ENCODE peak calls at places on chromosome 6, in six cellular contexts. Y is SK-N-SH; I is CD8-positive, alpha-beta memory T cell; F is A673; H is breast epithelium; G is pancreas. D is an unnamed sample. For H3K4me1, the result is how much of the 10 kb centered on the place peaks cover.

GRCh38 chr6:45759134-45759849 is 256.4 kb downstream of the CLIC5 start:
- DNase-seq in Y (no peak), I (no peak), F (no peak), H (no peak), G (no peak), D (no peak)

GRCh38 chr6:2659882-2660281 is 90.8 kb downstream of the MYLK4 start:
- DNase-seq in Y (no peak), I (no peak), F (no peak), H (no peak), G (no peak), D (no peak)

GRCh38 chr6:57019434-57019833 is 27.1 kb upstream of the KIAA1586 start:
- DNase-seq in Y (no peak), I (no peak), F (no peak), H (no peak), G (no peak), D (no peak)

GRCh38 chr6:145814035-145814500 is 527 bp downstream of the FBXO30 start:
- DNase-seq in Y (peak), I (no peak), F (peak), H (no peak), G (peak), D (peak)

GRCh38 chr6:49606696-49607390 is 29.8 kb downstream of the RHAG start:
- DNase-seq in Y (peak), I (peak), F (peak), H (no peak), G (peak), D (peak)

GRCh38 chr6:17032595-17033591 is 69.0 kb upstream of the STMND1 start:
- DNase-seq in Y (no peak), I (no peak), F (peak), H (peak), G (peak), D (peak)

GRCh38 chr6:42128460-42129359 is 13.7 kb downstream of the C6orf132 start:
- DNase-seq in Y (no peak), I (no peak), F (no peak), H (no peak), G (no peak), D (no peak)

GRCh38 chr6:43496370-43497128 is 13.6 kb downstream of the LRRC73 start:
- DNase-seq in Y (peak), I (no peak), F (no peak), H (peak), G (no peak), D (no peak)

GRCh38 chr6:143063631-143064030 is 2.9 kb downstream of the AIG1 start:
- DNase-seq in Y (no peak), I (no peak), F (no peak), H (no peak), G (no peak), D (no peak)

GRCh38 chr6:62999796-63000195 is 211.5 kb upstream of the FKBP1C start:
- DNase-seq in Y (no peak), I (no peak), F (no peak), H (no peak), G (no peak), D (no peak)

GRCh38 chr6:88262372-88262771 is 96.2 kb upstream of the CNR1 start:
- DNase-seq in Y (no peak), I (no peak), F (no peak), H (no peak), G (no peak), D (no peak)

GRCh38 chr6:41941280-41942044 is at the start of gene CCND3:
- DNase-seq in Y (peak), I (peak), F (peak), H (peak), G (peak), D (peak)

GRCh38 chr6:85670573-85670972 is 27.9 kb upstream of the SYNCRIP start:
- DNase-seq in Y (no peak), I (no peak), F (peak), H (no peak), G (no peak), D (no peak)

GRCh38 chr6:52454556-52454955 is 34.4 kb downstream of the EFHC1 start:
- DNase-seq in Y (no peak), I (no peak), F (no peak), H (no peak), G (no peak), D (no peak)

GRCh38 chr6:1610497-1611321 is 994 bp downstream of the FOXC1 start:
- DNase-seq in Y (no peak), I (no peak), F (no peak), H (no peak), G (no peak), D (no peak)

GRCh38 chr6:124995645-124996325 is 33.5 kb downstream of the RNF217 start:
- DNase-seq in Y (no peak), I (no peak), F (no peak), H (no peak), G (no peak), D (no peak)

GRCh38 chr6:113828984-113829701 is 28.0 kb upstream of the MARCKS start:
- DNase-seq in Y (no peak), I (no peak), F (no peak), H (no peak), G (no peak), D (no peak)
- H3K4me3 ChIP-seq in Y (no peak), I (no peak), F (no peak), H (no peak), G (no peak), D (no peak)

DNA sequence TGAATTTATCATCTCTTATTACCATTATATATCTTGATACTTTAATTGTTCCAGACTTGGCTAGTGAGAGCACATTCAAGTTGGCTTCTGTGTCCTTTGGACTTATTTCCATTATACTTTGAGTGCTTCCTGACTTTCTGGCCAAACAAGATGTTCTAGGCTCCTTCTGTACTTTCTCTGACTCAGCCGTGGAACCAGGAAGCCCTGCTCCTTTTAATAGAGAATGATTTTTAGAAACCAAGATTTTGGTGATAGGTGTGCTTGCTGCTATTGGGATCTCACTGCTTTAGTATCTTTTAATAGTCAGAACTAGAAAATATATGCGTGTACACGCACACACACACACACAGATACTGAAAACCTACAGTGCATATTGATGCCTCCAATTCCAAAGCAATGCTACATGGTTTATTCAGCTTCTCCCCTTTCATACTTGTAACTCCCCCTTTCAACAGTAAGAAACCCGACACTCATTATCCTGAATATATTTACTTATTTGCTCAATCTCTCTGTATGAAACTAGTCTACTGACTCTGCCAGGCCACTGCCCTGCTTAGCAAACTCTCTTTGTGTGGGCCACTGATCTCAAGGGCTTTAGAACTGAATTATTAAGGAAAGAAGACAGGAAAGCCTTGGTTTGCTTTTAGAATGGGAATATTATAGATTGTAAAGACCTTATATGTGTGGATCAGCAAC is 42.7 kb upstream of the EZR start:
- DNase-seq in Y (no peak), I (no peak), F (no peak), H (no peak), G (no peak), D (no peak)
- H3K4me1 ChIP-seq in Y (under half), I (under half), F (under half), H (under half), G (under half), D (under half)

GRCh38 chr6:14804444-14805210 is 441.2 kb upstream of the JARID2 start:
- DNase-seq in Y (peak), I (no peak), F (no peak), H (peak), G (peak), D (peak)
- H3K27ac ChIP-seq in Y (no peak), I (no peak), F (no peak), H (peak), G (no peak), D (peak)

DNA sequence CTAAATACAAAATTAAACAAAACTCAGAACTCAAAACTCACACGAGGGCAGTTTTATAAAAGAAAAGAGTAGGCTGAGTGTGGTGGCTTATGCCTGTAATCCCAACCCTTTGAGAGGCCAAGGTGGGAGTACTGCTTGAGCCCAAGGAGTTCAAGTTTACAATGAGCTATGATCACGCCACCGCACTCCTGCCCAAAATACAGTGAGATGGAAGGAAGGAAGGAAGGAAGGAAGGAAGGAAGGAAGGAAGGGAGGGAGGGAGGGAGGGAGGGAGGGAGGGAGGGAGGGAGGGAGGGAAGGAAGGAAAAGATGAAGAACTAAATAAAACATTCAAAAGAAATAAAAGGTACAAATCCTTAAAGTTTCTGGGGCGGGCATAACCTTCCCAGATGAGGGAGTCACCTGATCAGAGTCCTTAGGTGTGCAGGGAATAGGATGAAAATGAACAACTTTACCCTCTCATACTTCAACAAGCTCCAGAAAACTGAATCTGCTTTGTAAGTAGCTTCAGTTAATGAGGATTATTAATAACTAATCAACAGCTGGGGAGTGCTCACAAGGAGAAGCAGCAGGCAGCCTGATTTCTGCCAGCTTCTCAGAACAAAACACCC is 22.0 kb downstream of the LMBRD1 start:
- DNase-seq in Y (no peak), I (no peak), F (peak), H (no peak), G (no peak), D (no peak)
- H3K4me3 ChIP-seq in Y (no peak), I (no peak), F (no peak), H (no peak), G (no peak), D (no peak)

GRCh38 chr6:111221804-111222203 is 134.5 kb downstream of the SLC16A10 start:
- DNase-seq in Y (no peak), I (no peak), F (no peak), H (no peak), G (no peak), D (no peak)
- H3K4me1 ChIP-seq in Y (under half), I (under half), F (under half), H (under half), G (under half), D (under half)

DNA sequence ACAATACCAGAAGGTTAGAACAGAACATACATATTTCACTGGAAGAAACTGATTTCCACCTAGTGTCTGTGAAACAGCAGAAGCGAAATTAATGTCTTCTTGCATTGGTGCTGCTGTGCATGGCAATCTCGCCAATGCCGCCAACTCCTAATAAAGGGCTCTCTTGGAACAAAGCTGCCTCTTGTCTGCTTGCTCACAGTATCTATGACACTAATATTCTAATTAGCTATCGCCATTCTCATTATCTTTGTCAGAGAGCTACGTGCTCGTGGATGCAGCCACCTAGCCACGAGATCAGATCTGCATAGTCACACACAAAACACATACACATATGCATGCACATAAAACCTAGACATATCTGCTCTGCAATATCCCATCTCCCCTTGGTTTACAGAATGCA is 145.9 kb upstream of the OLIG3 start:
- DNase-seq in Y (no peak), I (no peak), F (no peak), H (no peak), G (no peak), D (no peak)
- H3K27ac ChIP-seq in Y (no peak), I (no peak), F (no peak), H (no peak), G (no peak), D (no peak)

DNA sequence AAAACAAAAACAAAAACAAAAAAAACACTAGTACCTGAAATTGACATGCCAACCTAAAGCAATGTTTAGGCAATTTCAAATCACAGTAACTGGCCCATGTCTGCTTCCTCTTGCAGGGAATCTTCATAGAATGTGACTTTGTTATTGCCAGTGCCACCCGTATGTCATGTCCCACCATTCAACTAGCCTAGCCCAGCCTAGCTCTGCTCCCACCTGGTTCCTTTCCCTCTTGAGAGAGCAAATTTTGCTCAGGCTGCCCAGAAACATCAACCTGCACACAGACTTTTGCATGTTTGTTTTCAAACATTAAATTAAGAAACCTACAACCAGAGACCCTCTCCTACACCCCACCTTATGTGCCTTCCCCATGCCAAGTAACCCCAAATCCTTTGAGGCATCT is 124.8 kb upstream of the SLC2A12 start:
- DNase-seq in Y (no peak), I (no peak), F (no peak), H (no peak), G (no peak), D (no peak)
- H3K4me3 ChIP-seq in Y (no peak), I (no peak), F (peak), H (peak), G (peak), D (no peak)

DNA sequence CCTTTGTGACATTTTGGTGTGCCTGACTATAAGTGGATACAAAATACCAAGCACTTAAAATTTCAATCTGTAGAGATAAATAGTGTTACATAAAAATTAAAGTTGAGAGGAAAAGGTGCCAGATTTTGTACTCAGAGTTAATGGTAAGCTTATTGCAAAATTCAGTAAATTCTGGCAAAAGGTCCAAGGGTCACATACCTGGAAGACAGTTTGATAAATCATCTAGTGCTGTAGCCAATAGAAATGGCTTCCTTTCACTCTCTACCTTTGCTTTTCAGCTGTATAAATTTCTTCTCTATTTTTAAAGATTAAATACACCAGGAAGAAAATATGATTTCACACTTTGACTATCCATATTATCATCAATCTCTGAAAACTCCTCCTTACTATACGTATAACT is 690.2 kb upstream of the NRSN1 start:
- DNase-seq in Y (no peak), I (no peak), F (no peak), H (no peak), G (no peak), D (no peak)
- H3K4me1 ChIP-seq in Y (under half), I (under half), F (under half), H (under half), G (under half), D (under half)